ENCODE peak calls at places on chromosomes 6 and 20, in four cellular contexts. J, B, K and H are unnamed samples.

GRCh38 chr6:106141441-106142237 is 55.5 kb downstream of the PRDM1 start:
- DNase-seq in J (peak; percentile 66), B (no peak), K (no peak), H (peak; percentile 77)

GRCh38 chr20:38181971-38182370 is 16.9 kb upstream of the TGM2 start:
- DNase-seq in J (no peak), B (no peak), K (no peak), H (no peak)

GRCh38 chr6:138545621-138545980 is 46.3 kb upstream of the NHSL1 start:
- DNase-seq in J (no peak), B (peak; percentile 64), K (peak; percentile 31), H (no peak)

GRCh38 chr20:859661-860294 is 26.3 kb downstream of the FAM110A start:
- DNase-seq in J (no peak), B (peak; percentile 28), K (peak; percentile 12), H (no peak)

GRCh38 chr6:167643716-167644115 is 183.0 kb upstream of the AFDN start:
- DNase-seq in J (no peak), B (no peak), K (no peak), H (no peak)

GRCh38 chr6:133595076-133595868 is 293.6 kb upstream of the TCF21 start:
- DNase-seq in J (no peak), B (peak; percentile 52), K (peak; percentile 27), H (no peak)

GRCh38 chr20:58038123-58038654 is 190.3 kb downstream of the ANKRD60 start:
- DNase-seq in J (no peak), B (no peak), K (no peak), H (no peak)

GRCh38 chr6:107230024-107230423 is 114.7 kb upstream of the BEND3 start:
- DNase-seq in J (no peak), B (peak; percentile 59), K (no peak), H (no peak)

GRCh38 chr6:148435386-148435785 is 92.7 kb downstream of the SASH1 start:
- DNase-seq in J (no peak), B (peak; percentile 75), K (peak; percentile 59), H (no peak)

GRCh38 chr6:107361568-107362270 is 97.6 kb downstream of the PDSS2 start:
- DNase-seq in J (no peak), B (peak; percentile 83), K (peak; percentile 82), H (no peak)

GRCh38 chr20:48224531-48224930 is 439.2 kb upstream of the SULF2 start:
- DNase-seq in J (no peak), B (no peak), K (no peak), H (no peak)

GRCh38 chr20:33709398-33709797 is 10.7 kb downstream of the PXMP4 start:
- DNase-seq in J (no peak), B (peak; percentile 39), K (no peak), H (no peak)

GRCh38 chr20:34045294-34045693 is 51.6 kb downstream of the RALY start:
- DNase-seq in J (no peak), B (peak; percentile 31), K (peak; percentile 18), H (no peak)

GRCh38 chr6:113458368-113459010 is 398.7 kb upstream of the MARCKS start:
- DNase-seq in J (no peak), B (peak; percentile 38), K (peak; percentile 45), H (no peak)

GRCh38 chr20:19440660-19441527 is 228.5 kb downstream of the SLC24A3 start:
- DNase-seq in J (no peak), B (no peak), K (no peak), H (no peak)

GRCh38 chr20:13028673-13029072 is 19.9 kb downstream of the SPTLC3 start:
- DNase-seq in J (no peak), B (peak; percentile 29), K (no peak), H (no peak)

GRCh38 chr20:43516251-43516824 is 8.8 kb downstream of the L3MBTL1 start:
- DNase-seq in J (no peak), B (peak; percentile 40), K (no peak), H (no peak)

GRCh38 chr20:31819083-31819784 is at the start of gene MYLK2:
- DNase-seq in J (no peak), B (no peak), K (no peak), H (no peak)

GRCh38 chr6:53752856-53753255 is 41.9 kb upstream of the LRRC1 start:
- DNase-seq in J (no peak), B (peak; percentile 24), K (peak; percentile 72), H (no peak)

GRCh38 chr20:32792316-32792715 is 27.4 kb upstream of the MAPRE1 start:
- DNase-seq in J (peak; percentile 79), B (no peak), K (peak; percentile 23), H (peak; percentile 70)

GRCh38 chr20:1310087-1310486 is 18.9 kb downstream of the SDCBP2 start:
- DNase-seq in J (no peak), B (no peak), K (no peak), H (no peak)

GRCh38 chr20:4160761-4161305 is 145.5 kb upstream of the RNF24 start:
- DNase-seq in J (no peak), B (peak; percentile 73), K (peak; percentile 54), H (no peak)

DNA sequence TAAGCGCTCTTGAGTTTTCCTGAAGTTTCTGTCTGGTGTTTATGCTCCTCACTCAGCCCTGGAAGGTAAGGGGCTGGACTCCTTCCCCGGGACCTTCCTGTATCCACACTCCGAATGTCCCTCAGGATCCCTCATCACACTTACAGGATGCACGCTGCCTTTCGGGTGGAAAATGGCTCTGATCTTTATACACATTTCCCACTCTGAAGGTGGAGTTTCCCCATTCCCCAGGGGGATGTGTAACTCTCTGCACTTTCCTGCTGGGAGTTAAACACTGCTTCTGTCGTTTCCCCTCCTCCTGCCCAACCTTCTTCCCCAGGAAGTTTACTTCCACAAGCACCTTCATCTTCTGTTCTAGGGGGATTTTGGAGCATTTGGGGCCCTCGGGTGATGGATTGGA is 17.1 kb upstream of the IGF2R start:
- DNase-seq in J (no peak), B (no peak), K (no peak), H (no peak)
- TF ChIP-seq CTCF in J (no peak), B (no peak), K (no peak), H (no peak)

GRCh38 chr20:23995905-23996666 is 7.5 kb upstream of the GGTLC1 start:
- DNase-seq in J (peak; percentile 35), B (peak; percentile 61), K (peak; percentile 24), H (no peak)
- TF ChIP-seq CTCF in J (peak; percentile 71), B (peak; percentile 67), K (peak; percentile 75), H (peak; percentile 65)

GRCh38 chr6:111845441-111845871 is 27.8 kb downstream of the FYN start:
- DNase-seq in J (peak; percentile 65), B (peak; percentile 19), K (no peak), H (peak; percentile 29)
- TF ChIP-seq CTCF in J (no peak), B (no peak), K (no peak), H (no peak)

DNA sequence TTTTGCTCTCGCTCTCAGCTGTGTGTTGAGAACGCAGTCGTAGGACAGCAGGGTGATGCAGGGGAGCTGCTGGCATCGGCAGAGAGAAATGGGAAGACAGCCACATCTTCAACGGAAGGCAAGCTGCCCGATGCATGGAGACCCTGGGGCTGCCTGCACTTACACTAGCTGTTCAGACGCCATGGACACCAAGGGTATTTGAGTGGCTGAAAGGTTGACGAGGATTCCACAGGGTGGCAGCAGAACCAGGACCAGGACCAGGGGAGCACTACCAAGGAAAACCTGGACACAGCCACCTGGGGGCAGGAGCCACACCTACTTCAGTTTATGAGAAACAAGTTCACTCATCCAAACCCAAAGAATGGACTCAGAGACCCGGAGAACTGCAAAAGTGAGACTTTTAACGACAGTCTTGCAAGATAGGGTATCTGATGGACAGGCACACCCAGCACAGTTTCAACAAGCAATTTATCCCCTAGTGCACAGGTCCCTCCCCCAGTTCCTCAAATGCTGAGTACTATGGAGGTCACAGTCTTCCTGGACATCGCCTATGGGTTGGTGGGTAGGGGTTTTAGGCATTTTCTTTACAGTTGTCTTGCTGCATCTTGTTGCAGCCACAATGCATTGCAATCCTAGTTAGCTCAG is 56.3 kb upstream of the ENTPD6 start:
- DNase-seq in J (no peak), B (no peak), K (no peak), H (no peak)
- TF ChIP-seq CTCF in J (no peak), B (no peak), K (no peak), H (no peak)

GRCh38 chr20:53750827-53751393 is 157.3 kb upstream of the ZNF217 start:
- DNase-seq in J (no peak), B (peak; percentile 82), K (peak; percentile 91), H (no peak)
- TF ChIP-seq CTCF in J (no peak), B (no peak), K (no peak), H (no peak)

GRCh38 chr6:20921533-20921932 is 387.3 kb downstream of the CDKAL1 start:
- DNase-seq in J (no peak), B (peak; percentile 60), K (peak; percentile 61), H (no peak)

GRCh38 chr6:20919677-20920385 is 385.6 kb downstream of the CDKAL1 start:
- DNase-seq in J (peak; percentile 48), B (peak; percentile 64), K (peak; percentile 67), H (peak; percentile 66)

GRCh38 chr6:20916081-20916480 is 381.8 kb downstream of the CDKAL1 start:
- DNase-seq in J (no peak), B (peak; percentile 78), K (peak; percentile 48), H (no peak)

GRCh38 chr6:20915626-20916025 is 381.4 kb downstream of the CDKAL1 start:
- DNase-seq in J (no peak), B (no peak), K (no peak), H (no peak)

GRCh38 chr6:20918868-20919267 is 384.6 kb downstream of the CDKAL1 start:
- DNase-seq in J (peak; percentile 15), B (no peak), K (no peak), H (peak; percentile 52)
- TF ChIP-seq CTCF in J (no peak), B (no peak), K (no peak), H (no peak)

DNA sequence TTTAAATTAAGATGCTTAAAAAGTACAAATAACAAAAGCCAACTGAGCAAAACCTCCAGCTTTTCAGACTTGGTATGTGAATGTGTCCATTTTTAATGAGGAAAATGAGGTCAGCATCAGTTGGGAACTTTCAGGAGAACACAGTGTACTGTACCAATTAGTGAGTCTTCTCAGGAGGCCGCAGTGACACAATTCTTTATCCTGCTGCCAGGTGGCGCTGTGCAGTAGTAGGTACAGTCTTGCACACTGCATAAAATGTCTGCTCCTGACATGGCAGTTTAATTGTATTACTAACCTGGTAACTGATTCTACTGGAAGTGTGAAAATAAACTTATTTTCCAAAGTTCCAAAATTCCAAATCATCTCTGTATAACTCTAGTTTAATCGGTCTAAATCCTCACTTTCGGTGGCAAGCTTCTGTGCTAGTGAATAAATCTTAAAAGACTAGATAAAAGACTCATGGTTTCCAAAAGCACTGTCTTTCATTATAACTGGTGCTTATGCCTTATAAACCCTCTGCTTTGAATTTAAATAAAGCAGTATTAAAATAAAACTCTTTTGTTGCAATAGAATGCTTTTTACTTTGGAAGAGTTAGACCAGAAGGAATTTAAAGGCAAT is 214.8 kb upstream of the MMS22L start:
- DNase-seq in J (peak; percentile 22), B (peak; percentile 72), K (peak; percentile 65), H (no peak)
- TF ChIP-seq CTCF in J (peak; percentile 79), B (peak; percentile 87), K (peak; percentile 83), H (peak; percentile 89)